ENCODE peak calls at places on chromosomes 16 and 17, in four cellular contexts. S, U, Y and K are unnamed samples.

GRCh38 chr17:57636985-57637667 is 108.0 kb downstream of the CCDC182 start:
- DNase-seq in S (no peak), U (no peak), Y (no peak), K (peak)

GRCh38 chr16:30768583-30769181 is 6.6 kb downstream of the RNF40 start:
- DNase-seq in S (peak), U (no peak), Y (no peak), K (no peak)

GRCh38 chr16:85675528-85675927 is 13.2 kb downstream of the GINS2 start:
- DNase-seq in S (no peak), U (peak), Y (no peak), K (no peak)

GRCh38 chr16:22022151-22022550 is 14.2 kb downstream of the MOSMO start:
- DNase-seq in S (no peak), U (no peak), Y (no peak), K (no peak)

GRCh38 chr16:6106061-6106460 is 1008.5 kb upstream of the EEF2KMT start:
- DNase-seq in S (no peak), U (no peak), Y (no peak), K (no peak)

GRCh38 chr16:74903882-74904678 is 80.8 kb downstream of the WDR59 start:
- DNase-seq in S (no peak), U (no peak), Y (no peak), K (no peak)

GRCh38 chr16:12185563-12185962 is 209.0 kb downstream of the SNX29 start:
- DNase-seq in S (no peak), U (no peak), Y (no peak), K (peak)

GRCh38 chr17:27378482-27379200 is 77.6 kb upstream of the KSR1 start:
- DNase-seq in S (no peak), U (no peak), Y (no peak), K (no peak)

GRCh38 chr17:58289869-58290268 is 9.1 kb upstream of the MPO start:
- DNase-seq in S (no peak), U (no peak), Y (no peak), K (no peak)

GRCh38 chr16:56710181-56710737 is 19.7 kb upstream of the NUP93 start:
- DNase-seq in S (no peak), U (no peak), Y (no peak), K (peak)

GRCh38 chr16:30485818-30486436 is 13.4 kb downstream of the ITGAL start:
- DNase-seq in S (no peak), U (peak), Y (no peak), K (no peak)

GRCh38 chr16:88068476-88069396 is 117.5 kb downstream of the BANP start:
- DNase-seq in S (peak), U (no peak), Y (peak), K (no peak)
- H3K27ac ChIP-seq in S (no peak), U (no peak), Y (no peak), K (no peak)

GRCh38 chr17:59423903-59424302 is 92.4 kb downstream of the YPEL2 start:
- DNase-seq in S (no peak), U (no peak), Y (no peak), K (no peak)
- H3K27ac ChIP-seq in S (peak), U (peak), Y (peak), K (no peak)

GRCh38 chr17:10162034-10162433 is 36.4 kb downstream of the GAS7 start:
- DNase-seq in S (no peak), U (peak), Y (no peak), K (no peak)

GRCh38 chr17:10169274-10169673 is 29.1 kb downstream of the GAS7 start:
- DNase-seq in S (no peak), U (no peak), Y (no peak), K (no peak)

GRCh38 chr17:10170233-10170632 is 28.2 kb downstream of the GAS7 start:
- DNase-seq in S (no peak), U (no peak), Y (no peak), K (no peak)

GRCh38 chr17:10171057-10171456 is 27.3 kb downstream of the GAS7 start:
- DNase-seq in S (no peak), U (peak), Y (peak), K (no peak)

DNA sequence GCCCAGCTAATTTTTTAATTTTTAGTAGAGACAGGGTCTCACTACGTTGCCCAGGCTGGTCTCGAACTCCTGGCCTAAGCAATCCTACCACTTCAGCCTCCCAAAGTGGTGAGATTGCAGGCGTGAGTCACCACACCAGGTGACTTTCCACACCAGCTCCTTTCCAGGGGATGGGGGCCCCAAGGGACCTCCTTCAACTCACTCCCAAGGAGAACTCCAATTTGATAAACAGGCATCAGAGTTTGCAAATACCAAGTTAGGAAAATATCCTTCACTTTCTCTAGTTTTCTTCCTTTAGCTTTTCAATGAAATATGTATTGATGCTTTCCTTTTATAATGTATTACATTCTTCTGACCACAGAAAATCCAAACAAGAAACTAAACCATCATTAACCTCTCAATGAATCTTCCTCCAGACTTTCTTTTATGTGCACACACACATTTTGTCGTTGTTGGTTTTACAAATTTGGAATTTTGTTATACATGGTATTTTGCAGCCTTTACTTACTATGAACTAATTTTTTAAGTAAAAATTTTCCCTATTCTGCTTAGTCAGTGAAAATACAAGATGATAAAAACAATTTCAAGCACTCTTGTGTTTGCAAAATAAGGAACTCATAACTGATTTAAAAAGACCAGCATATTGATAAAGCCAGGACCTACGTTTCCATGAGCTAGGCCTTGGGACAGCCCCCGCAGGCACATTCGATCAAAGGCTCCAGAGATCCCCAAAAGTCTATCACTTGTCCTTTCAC is 32.0 kb downstream of the GAS7 start:
- DNase-seq in S (no peak), U (no peak), Y (no peak), K (no peak)
- H3K27ac ChIP-seq in S (no peak), U (no peak), Y (no peak), K (no peak)

DNA sequence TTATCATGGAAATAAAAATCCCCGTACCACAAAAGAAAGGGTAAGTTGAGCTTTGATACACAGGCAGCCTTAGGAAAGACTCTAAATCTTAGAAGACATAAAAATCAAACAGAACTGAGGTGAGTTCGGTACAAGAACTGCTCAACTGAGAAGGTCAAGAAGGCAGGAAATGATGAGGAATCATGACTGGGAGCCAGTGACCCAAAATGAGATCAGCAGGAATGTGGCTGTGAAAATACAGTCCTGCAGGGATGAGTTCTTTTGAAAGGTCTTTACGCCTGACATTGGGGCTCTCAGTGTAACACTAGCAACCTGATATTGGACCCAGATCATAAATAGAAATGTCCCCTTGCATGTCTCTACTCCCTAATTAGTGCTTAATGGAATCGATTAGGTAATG is 56.3 kb upstream of the CDH11 start:
- DNase-seq in S (no peak), U (peak), Y (no peak), K (no peak)
- H3K27ac ChIP-seq in S (no peak), U (no peak), Y (no peak), K (no peak)